ENCODE peak calls at places on chromosomes 6 and 20, in five cellular contexts. One of them, this sample, is unnamed.
A peak's percentile ranks its signal among the peaks of the same experiment; 100 is the strongest.

GRCh38 chr6:26216015-26216885 is 129.0 kb downstream of the HFE start:
- DNase-seq in mammary epithelial cell: peak; percentile 98
- DNase-seq in hepatocyte: peak; percentile 94
- DNase-seq in neural progenitor cell: peak; percentile 93
- DNase-seq in K562: peak; percentile 86
- DNase-seq in this sample: peak; percentile 97

GRCh38 chr6:113564401-113565161 is 292.6 kb upstream of the MARCKS start:
- DNase-seq in mammary epithelial cell: no peak
- DNase-seq in hepatocyte: peak; percentile 77
- DNase-seq in neural progenitor cell: peak; percentile 83
- DNase-seq in K562: no peak
- DNase-seq in this sample: no peak

GRCh38 chr20:18588554-18589043 is 745 bp downstream of the DTD1 start:
- DNase-seq in mammary epithelial cell: no peak
- DNase-seq in hepatocyte: no peak
- DNase-seq in neural progenitor cell: peak; percentile 58
- DNase-seq in K562: no peak
- DNase-seq in this sample: no peak

GRCh38 chr6:103122766-103123601 is 1729.5 kb downstream of the GRIK2 start:
- DNase-seq in mammary epithelial cell: peak; percentile 25
- DNase-seq in hepatocyte: peak; percentile 86
- DNase-seq in neural progenitor cell: peak; percentile 90
- DNase-seq in K562: peak; percentile 3
- DNase-seq in this sample: peak; percentile 53

GRCh38 chr20:768426-768978 is at the start of gene SLC52A3:
- DNase-seq in mammary epithelial cell: peak; percentile 20
- DNase-seq in hepatocyte: peak; percentile 58
- DNase-seq in neural progenitor cell: peak; percentile 51
- DNase-seq in K562: peak; percentile 49
- DNase-seq in this sample: no peak

GRCh38 chr6:70221025-70221714 is 81.7 kb downstream of the COL9A1 start:
- DNase-seq in mammary epithelial cell: no peak
- DNase-seq in hepatocyte: peak; percentile 66
- DNase-seq in neural progenitor cell: peak; percentile 72
- DNase-seq in K562: peak; percentile 68
- DNase-seq in this sample: peak; percentile 16

GRCh38 chr20:48155231-48155630 is 369.9 kb upstream of the SULF2 start:
- DNase-seq in mammary epithelial cell: no peak
- DNase-seq in hepatocyte: no peak
- DNase-seq in neural progenitor cell: no peak
- DNase-seq in K562: no peak
- DNase-seq in this sample: no peak

GRCh38 chr20:24634855-24635254 is 165.4 kb downstream of the SYNDIG1 start:
- DNase-seq in mammary epithelial cell: peak; percentile 81
- DNase-seq in hepatocyte: peak; percentile 68
- DNase-seq in neural progenitor cell: peak; percentile 34
- DNase-seq in K562: peak; percentile 48
- DNase-seq in this sample: no peak

GRCh38 chr20:2394411-2395055 is 13.8 kb downstream of the TGM6 start:
- DNase-seq in mammary epithelial cell: no peak
- DNase-seq in hepatocyte: no peak
- DNase-seq in neural progenitor cell: no peak
- DNase-seq in K562: no peak
- DNase-seq in this sample: no peak

GRCh38 chr6:129667621-129668020 is 42.4 kb downstream of the ARHGAP18 start:
- DNase-seq in mammary epithelial cell: peak; percentile 57
- DNase-seq in hepatocyte: no peak
- DNase-seq in neural progenitor cell: no peak
- DNase-seq in K562: no peak
- DNase-seq in this sample: no peak

GRCh38 chr20:38295811-38296210 is 8.1 kb upstream of the BPI start:
- DNase-seq in mammary epithelial cell: no peak
- DNase-seq in hepatocyte: no peak
- DNase-seq in neural progenitor cell: no peak
- DNase-seq in K562: no peak
- DNase-seq in this sample: no peak

GRCh38 chr6:96749891-96750290 is 87.4 kb downstream of the GPR63 start:
- DNase-seq in mammary epithelial cell: no peak
- DNase-seq in hepatocyte: no peak
- DNase-seq in neural progenitor cell: no peak
- DNase-seq in K562: no peak
- DNase-seq in this sample: no peak

GRCh38 chr6:151087861-151088598 is 151.7 kb upstream of the AKAP12 start:
- DNase-seq in mammary epithelial cell: no peak
- DNase-seq in hepatocyte: no peak
- DNase-seq in neural progenitor cell: no peak
- DNase-seq in K562: peak; percentile 49
- DNase-seq in this sample: no peak

GRCh38 chr6:3977875-3978711 is 100.8 kb downstream of the FAM217A start:
- DNase-seq in mammary epithelial cell: peak; percentile 56
- DNase-seq in hepatocyte: peak; percentile 73
- DNase-seq in neural progenitor cell: peak; percentile 53
- DNase-seq in K562: peak; percentile 46
- DNase-seq in this sample: peak; percentile 86

DNA sequence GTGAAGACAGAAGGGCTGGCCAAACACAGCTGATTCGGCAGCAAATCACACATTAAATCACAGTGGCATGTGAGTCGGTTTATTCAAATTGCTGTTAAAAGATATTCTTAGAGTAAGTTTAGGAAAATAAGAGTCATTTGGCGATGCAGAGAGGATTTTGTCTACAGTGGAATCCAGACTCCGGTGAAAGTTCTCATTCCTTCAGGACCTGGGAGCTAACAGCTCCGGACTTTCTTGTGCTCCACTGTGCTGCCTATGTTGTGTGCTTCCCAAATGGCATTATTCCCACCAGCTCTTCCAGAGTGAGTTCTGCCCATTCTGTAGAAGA is 1.5 kb upstream of the EPM2A start:
- DNase-seq in mammary epithelial cell: no peak
- DNase-seq in hepatocyte: peak; percentile 32
- DNase-seq in neural progenitor cell: no peak
- DNase-seq in K562: no peak
- DNase-seq in this sample: no peak
- H3K27ac ChIP-seq in mammary epithelial cell: no peak overlapping the region
- H3K27ac ChIP-seq in hepatocyte: peak overlapping the region; percentile 99
- H3K27ac ChIP-seq in neural progenitor cell: no peak overlapping the region
- H3K27ac ChIP-seq in K562: no peak overlapping the region
- H3K27ac ChIP-seq in this sample: no peak overlapping the region

GRCh38 chr20:21623074-21623780 is 82.2 kb upstream of the PAX1 start:
- DNase-seq in mammary epithelial cell: no peak
- DNase-seq in hepatocyte: no peak
- DNase-seq in neural progenitor cell: no peak
- DNase-seq in K562: no peak
- DNase-seq in this sample: no peak
- H2AFZ ChIP-seq in mammary epithelial cell: no peak overlapping the region
- H2AFZ ChIP-seq in hepatocyte: no peak overlapping the region
- H2AFZ ChIP-seq in neural progenitor cell: no peak overlapping the region
- H2AFZ ChIP-seq in K562: no peak overlapping the region
- H2AFZ ChIP-seq in this sample: no peak overlapping the region

DNA sequence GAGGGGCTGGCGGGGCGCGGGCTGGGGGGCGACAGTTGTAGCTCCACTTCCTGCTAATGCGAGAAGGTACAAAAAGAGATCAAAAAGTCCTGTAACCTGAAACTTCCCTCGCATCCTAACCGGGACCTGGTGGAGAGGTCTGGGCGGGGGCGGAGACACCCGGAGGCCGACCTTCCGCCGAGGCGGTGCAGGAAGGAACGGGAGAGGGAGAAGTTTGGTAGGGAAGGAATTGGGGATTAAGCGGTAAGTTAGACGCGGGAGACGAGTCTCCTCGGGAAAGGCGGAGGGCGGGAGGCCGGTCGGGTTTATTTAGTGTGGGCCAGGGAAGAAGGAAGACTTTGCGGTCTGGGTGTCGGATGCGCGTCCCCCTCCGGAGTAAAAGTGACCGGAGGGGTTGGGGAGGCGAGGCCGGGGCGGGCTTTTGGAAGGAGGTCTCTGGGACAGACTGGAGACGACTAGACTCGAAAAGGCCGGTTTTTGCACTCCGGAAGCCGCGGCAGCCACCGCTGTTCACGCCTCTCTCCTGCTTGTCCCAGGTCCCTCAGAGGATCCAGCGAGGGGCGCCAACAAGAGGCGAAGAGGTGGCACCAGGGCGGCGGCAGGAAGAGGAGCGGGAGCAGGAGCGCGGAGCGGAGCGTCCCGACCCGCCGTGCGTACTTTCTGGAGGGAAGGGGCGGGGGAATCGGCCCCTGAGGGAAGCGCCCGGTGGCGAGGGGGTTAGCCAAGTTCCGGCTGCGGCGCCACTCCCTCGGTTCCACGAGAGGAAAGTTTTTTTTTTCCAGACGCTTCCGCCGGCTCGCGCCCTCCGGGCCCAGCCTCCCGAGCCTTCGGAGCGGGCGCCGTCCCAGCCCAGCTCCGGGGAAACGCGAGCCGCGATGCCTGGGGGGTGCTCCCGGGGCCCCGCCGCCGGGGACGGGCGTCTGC is 732 bp downstream of the TPBG start:
- DNase-seq in mammary epithelial cell: peak; percentile 77
- DNase-seq in hepatocyte: peak; percentile 72
- DNase-seq in neural progenitor cell: peak; percentile 84
- DNase-seq in K562: no peak
- DNase-seq in this sample: no peak
- TF ChIP-seq EZH2 in mammary epithelial cell: no peak
- TF ChIP-seq EZH2 in hepatocyte: no peak
- TF ChIP-seq EZH2 in neural progenitor cell: no peak
- TF ChIP-seq EZH2 in K562: no peak
- TF ChIP-seq EZH2 in this sample: no peak

GRCh38 chr6:142945446-142946180 is 637 bp upstream of the HIVEP2 start:
- DNase-seq in mammary epithelial cell: no peak
- DNase-seq in hepatocyte: peak; percentile 79
- DNase-seq in neural progenitor cell: peak; percentile 65
- DNase-seq in K562: peak; percentile 53
- DNase-seq in this sample: peak; percentile 28
- H3K27ac ChIP-seq in mammary epithelial cell: peak overlapping the region; percentile 98
- H3K27ac ChIP-seq in hepatocyte: peak overlapping the region; percentile 100
- H3K27ac ChIP-seq in neural progenitor cell: peak overlapping the region; percentile 48
- H3K27ac ChIP-seq in K562: peak overlapping the region; percentile 11
- H3K27ac ChIP-seq in this sample: peak overlapping the region; percentile 94

GRCh38 chr20:62805711-62806382 is 1.2 kb downstream of the OGFR start:
- DNase-seq in mammary epithelial cell: no peak
- DNase-seq in hepatocyte: peak; percentile 58
- DNase-seq in neural progenitor cell: peak; percentile 84
- DNase-seq in K562: no peak
- DNase-seq in this sample: no peak
- H2AFZ ChIP-seq in mammary epithelial cell: peak overlapping the region; percentile 46
- H2AFZ ChIP-seq in hepatocyte: no peak overlapping the region
- H2AFZ ChIP-seq in neural progenitor cell: no peak overlapping the region
- H2AFZ ChIP-seq in K562: no peak overlapping the region
- H2AFZ ChIP-seq in this sample: no peak overlapping the region

DNA sequence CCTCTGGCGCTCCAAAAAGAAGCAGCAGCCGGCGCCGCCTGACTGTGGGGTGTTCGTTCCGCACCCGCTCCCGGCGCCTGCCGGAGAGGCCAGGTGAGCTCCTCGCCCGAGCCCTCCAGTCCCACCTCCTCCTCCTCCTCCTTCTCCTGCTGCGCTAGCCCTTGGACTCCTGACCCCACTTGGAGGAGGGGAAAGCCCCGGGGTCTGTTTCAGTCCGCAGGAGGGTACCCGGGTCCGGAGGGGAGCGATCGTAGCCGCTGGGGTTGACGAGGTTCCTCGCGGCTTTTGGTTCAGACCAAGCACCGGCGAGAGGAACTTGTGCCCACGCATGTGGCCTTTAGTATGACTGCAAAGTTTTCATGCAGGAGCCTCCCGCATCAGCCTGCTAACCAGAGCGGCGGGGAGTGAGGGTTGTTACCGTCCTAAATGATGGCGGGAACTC is 493 bp downstream of the CRYBG1 start:
- DNase-seq in mammary epithelial cell: peak; percentile 65
- DNase-seq in hepatocyte: peak; percentile 51
- DNase-seq in neural progenitor cell: peak; percentile 44
- DNase-seq in K562: no peak
- DNase-seq in this sample: no peak
- TF ChIP-seq EZH2 in mammary epithelial cell: no peak
- TF ChIP-seq EZH2 in hepatocyte: no peak
- TF ChIP-seq EZH2 in neural progenitor cell: peak; percentile 84
- TF ChIP-seq EZH2 in K562: no peak
- TF ChIP-seq EZH2 in this sample: no peak

GRCh38 chr6:138500045-138500665 is 861 bp upstream of the NHSL1 start:
- DNase-seq in mammary epithelial cell: no peak
- DNase-seq in hepatocyte: no peak
- DNase-seq in neural progenitor cell: no peak
- DNase-seq in K562: no peak
- DNase-seq in this sample: no peak
- H3K27ac ChIP-seq in mammary epithelial cell: no peak overlapping the region
- H3K27ac ChIP-seq in hepatocyte: peak overlapping the region; percentile 83
- H3K27ac ChIP-seq in neural progenitor cell: no peak overlapping the region
- H3K27ac ChIP-seq in K562: no peak overlapping the region
- H3K27ac ChIP-seq in this sample: no peak overlapping the region

This sample was measured in MM.1S.